ENCODE peak calls at places on chromosomes 7 and 10, in four cellular contexts. Z, K, F and P are unnamed samples.

GRCh38 chr10:118900617-118901016 is 128.9 kb upstream of the NANOS1 start:
- DNase-seq in Z (no peak), K (no peak), F (no peak), P (no peak)

GRCh38 chr10:132518572-132519381 is 18.8 kb upstream of the INPP5A start:
- DNase-seq in Z (peak), K (peak), F (no peak), P (peak)

GRCh38 chr10:10798543-10799192 is 219.0 kb upstream of the CELF2 start:
- DNase-seq in Z (no peak), K (no peak), F (no peak), P (no peak)

GRCh38 chr7:88477957-88478356 is 171.3 kb upstream of the STEAP4 start:
- DNase-seq in Z (no peak), K (no peak), F (no peak), P (no peak)

GRCh38 chr10:102419561-102420442 is 834 bp upstream of the FBXL15 start:
- DNase-seq in Z (peak), K (peak), F (peak), P (no peak)

GRCh38 chr7:131950758-131951157 is 394.3 kb upstream of the PODXL start:
- DNase-seq in Z (no peak), K (no peak), F (no peak), P (no peak)

GRCh38 chr10:101716891-101717659 is 22.1 kb upstream of the FBXW4 start:
- DNase-seq in Z (no peak), K (no peak), F (no peak), P (no peak)

GRCh38 chr7:94133460-94133859 is 129.3 kb upstream of the BET1 start:
- DNase-seq in Z (no peak), K (no peak), F (no peak), P (no peak)

GRCh38 chr7:157568785-157569584 is 232.2 kb downstream of the DNAJB6 start:
- DNase-seq in Z (no peak), K (peak), F (peak), P (no peak)

GRCh38 chr7:42103020-42103419 is 134.0 kb downstream of the GLI3 start:
- DNase-seq in Z (no peak), K (no peak), F (no peak), P (no peak)

GRCh38 chr7:122307228-122307619 is 2.7 kb upstream of the FEZF1 start:
- DNase-seq in Z (no peak), K (no peak), F (no peak), P (no peak)

GRCh38 chr7:32059289-32060045 is 10.7 kb downstream of the PDE1C start:
- DNase-seq in Z (no peak), K (no peak), F (no peak), P (no peak)

GRCh38 chr10:62402503-62402902 is 28.3 kb downstream of the ZNF365 start:
- DNase-seq in Z (no peak), K (no peak), F (no peak), P (no peak)

GRCh38 chr10:97481071-97481470 is 17.2 kb downstream of the MMS19 start:
- DNase-seq in Z (no peak), K (no peak), F (no peak), P (no peak)

GRCh38 chr7:98293746-98294145 is 12.3 kb downstream of the BRI3 start:
- DNase-seq in Z (no peak), K (no peak), F (no peak), P (no peak)

GRCh38 chr7:145123502-145123901 is 287.6 kb upstream of the TPK1 start:
- DNase-seq in Z (no peak), K (no peak), F (no peak), P (no peak)

GRCh38 chr7:151570366-151570915 is 50.7 kb upstream of the RHEB start:
- DNase-seq in Z (no peak), K (no peak), F (no peak), P (peak)

GRCh38 chr7:19024261-19024660 is 93.2 kb downstream of the TWIST1 start:
- DNase-seq in Z (no peak), K (no peak), F (no peak), P (no peak)

GRCh38 chr7:16234493-16235151 is 186.7 kb downstream of the CRPPA start:
- DNase-seq in Z (no peak), K (no peak), F (no peak), P (no peak)

GRCh38 chr7:23105086-23105643 is 420 bp upstream of the KLHL7 start:
- DNase-seq in Z (no peak), K (no peak), F (no peak), P (no peak)

GRCh38 chr10:48594799-48595198 is 10.1 kb downstream of the ARHGAP22 start:
- DNase-seq in Z (no peak), K (no peak), F (no peak), P (no peak)

GRCh38 chr10:126110434-126110833 is 214.1 kb downstream of the FANK1 start:
- DNase-seq in Z (no peak), K (no peak), F (no peak), P (no peak)

GRCh38 chr7:78232806-78233205 is 434.2 kb downstream of the PHTF2 start:
- DNase-seq in Z (no peak), K (no peak), F (no peak), P (no peak)

GRCh38 chr10:89867964-89868363 is 166.6 kb downstream of the KIF20B start:
- DNase-seq in Z (no peak), K (no peak), F (no peak), P (peak)

GRCh38 chr10:63591600-63592379 is 70.6 kb downstream of the REEP3 start:
- DNase-seq in Z (no peak), K (no peak), F (no peak), P (no peak)

GRCh38 chr7:30510124-30511074 is 5.8 kb upstream of the GGCT start:
- DNase-seq in Z (peak), K (peak), F (peak), P (peak)

DNA sequence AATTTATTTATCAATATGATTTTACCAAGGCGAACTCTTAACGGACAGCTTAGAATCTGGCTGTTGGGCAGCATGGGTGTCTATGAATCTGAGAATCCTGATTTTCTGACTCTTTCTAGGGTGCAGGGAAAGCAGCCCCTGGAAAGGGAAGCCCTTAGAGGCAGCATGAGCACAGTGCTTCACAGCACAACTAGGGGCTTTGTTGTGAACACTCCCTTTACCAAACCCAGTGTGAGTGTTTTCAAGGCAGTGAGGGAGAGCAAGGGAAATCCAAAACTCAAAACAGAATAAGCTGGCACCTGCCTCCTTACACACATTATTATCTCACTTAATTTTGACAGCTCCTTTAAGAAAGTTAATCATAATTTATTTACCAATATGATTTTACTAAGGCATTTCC is 116.3 kb upstream of the CSTF2T start:
- DNase-seq in Z (no peak), K (no peak), F (no peak), P (no peak)
- TF ChIP-seq ELF1 in Z (no peak), K (no peak), F (no peak), P (no peak)

GRCh38 chr7:100095704-100096103 is 5.5 kb downstream of the MCM7 start:
- DNase-seq in Z (no peak), K (no peak), F (no peak), P (no peak)
- H3K9ac ChIP-seq in Z (peak), K (no peak), F (no peak), P (no peak)

GRCh38 chr7:26779978-26780595 is 84.3 kb downstream of the SKAP2 start:
- DNase-seq in Z (no peak), K (no peak), F (no peak), P (no peak)
- TF ChIP-seq ELF1 in Z (no peak), K (no peak), F (no peak), P (no peak)

GRCh38 chr7:106871793-106872571 is 6.9 kb downstream of the PIK3CG start:
- DNase-seq in Z (no peak), K (no peak), F (no peak), P (no peak)
- H3K9ac ChIP-seq in Z (no peak), K (no peak), F (no peak), P (no peak)

GRCh38 chr10:8103543-8103942 is 49.1 kb downstream of the GATA3 start:
- DNase-seq in Z (no peak), K (no peak), F (no peak), P (no peak)

GRCh38 chr10:8102708-8103401 is 48.4 kb downstream of the GATA3 start:
- DNase-seq in Z (no peak), K (no peak), F (no peak), P (no peak)

GRCh38 chr10:8104005-8104404 is 49.5 kb downstream of the GATA3 start:
- DNase-seq in Z (no peak), K (no peak), F (no peak), P (no peak)

GRCh38 chr10:8100366-8100765 is 45.9 kb downstream of the GATA3 start:
- DNase-seq in Z (no peak), K (no peak), F (no peak), P (no peak)

GRCh38 chr10:8105932-8106331 is 51.4 kb downstream of the GATA3 start:
- DNase-seq in Z (no peak), K (no peak), F (no peak), P (no peak)
- TF ChIP-seq ELF1 in Z (no peak), K (no peak), F (no peak), P (no peak)

GRCh38 chr10:71660313-71660712 is 59.3 kb downstream of the C10orf105 start:
- DNase-seq in Z (no peak), K (no peak), F (no peak), P (no peak)

GRCh38 chr10:71659050-71659738 is 60.4 kb downstream of the C10orf105 start:
- DNase-seq in Z (no peak), K (peak), F (peak), P (no peak)

GRCh38 chr10:71657604-71658348 is 61.8 kb downstream of the C10orf105 start:
- DNase-seq in Z (no peak), K (no peak), F (peak), P (no peak)

GRCh38 chr10:71659739-71660136 is 59.8 kb downstream of the C10orf105 start:
- DNase-seq in Z (no peak), K (no peak), F (no peak), P (no peak)

DNA sequence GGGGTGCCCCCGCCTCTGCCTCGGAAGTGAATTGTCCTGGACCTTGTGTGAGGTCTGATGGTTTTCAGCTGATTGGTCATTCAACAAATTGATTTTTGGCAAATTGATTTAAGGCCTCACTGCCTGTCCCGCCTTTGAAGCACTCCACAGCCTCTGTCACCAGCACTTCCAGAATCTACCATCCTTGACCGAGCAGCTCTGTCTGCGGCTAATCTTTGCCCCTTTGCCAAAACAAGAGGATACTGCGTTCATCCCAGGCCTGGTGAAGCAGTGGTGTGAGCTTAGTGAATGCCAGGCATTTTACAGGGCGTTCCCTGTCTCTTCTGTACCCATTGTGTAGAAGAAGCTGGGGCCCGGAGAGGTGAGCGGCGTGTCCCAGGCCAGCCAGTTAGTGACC is 61.2 kb downstream of the C10orf105 start:
- DNase-seq in Z (no peak), K (no peak), F (no peak), P (no peak)
- H3K9ac ChIP-seq in Z (peak), K (no peak), F (no peak), P (no peak)

GRCh38 chr10:100008708-100009282 is 952 bp downstream of the DNMBP start:
- DNase-seq in Z (no peak), K (no peak), F (no peak), P (no peak)

GRCh38 chr10:100007239-100008141 is 2.3 kb downstream of the DNMBP start:
- DNase-seq in Z (no peak), K (no peak), F (no peak), P (no peak)

GRCh38 chr10:100008142-100008522 is 1.6 kb downstream of the DNMBP start:
- DNase-seq in Z (no peak), K (no peak), F (no peak), P (no peak)

GRCh38 chr10:100009793-100010676 is at the start of gene DNMBP:
- DNase-seq in Z (peak), K (peak), F (peak), P (peak)

GRCh38 chr10:100009283-100009792 is 409 bp downstream of the DNMBP start:
- DNase-seq in Z (no peak), K (peak), F (no peak), P (no peak)
- TF ChIP-seq ELF1 in Z (no peak), K (no peak), F (no peak), P (no peak)